ENCODE peak calls at places on chromosomes 4 and X, in nine cellular contexts. One of them, this sample, is unnamed.
A peak's percentile ranks its signal among the peaks of the same experiment; 100 is the strongest.

GRCh38 chrX:67725471-67725870 is 181.7 kb downstream of the AR start:
- DNase-seq in astrocyte: no peak
- DNase-seq in CD4-positive, CD25-positive, alpha-beta regulatory T cell: no peak
- DNase-seq in HepG2: no peak
- DNase-seq in IMR-90: no peak
- DNase-seq in GM23338: no peak
- DNase-seq in PC-3: no peak
- DNase-seq in upper lobe of left lung: no peak
- DNase-seq in body of pancreas: no peak
- DNase-seq in this sample: no peak

GRCh38 chrX:10235851-10236250 is 79.1 kb downstream of the CLCN4 start:
- DNase-seq in astrocyte: peak; percentile 90
- DNase-seq in CD4-positive, CD25-positive, alpha-beta regulatory T cell: no peak
- DNase-seq in HepG2: peak; percentile 3
- DNase-seq in IMR-90: peak; percentile 76
- DNase-seq in GM23338: no peak
- DNase-seq in PC-3: no peak
- DNase-seq in upper lobe of left lung: no peak
- DNase-seq in body of pancreas: no peak
- DNase-seq in this sample: no peak

GRCh38 chrX:39133971-39134370 is 332.7 kb downstream of the MID1IP1 start:
- DNase-seq in astrocyte: no peak
- DNase-seq in CD4-positive, CD25-positive, alpha-beta regulatory T cell: no peak
- DNase-seq in HepG2: no peak
- DNase-seq in IMR-90: no peak
- DNase-seq in GM23338: peak; percentile 24
- DNase-seq in PC-3: peak; percentile 37
- DNase-seq in upper lobe of left lung: no peak
- DNase-seq in body of pancreas: no peak
- DNase-seq in this sample: no peak

GRCh38 chr4:153468587-153468986 is 2.4 kb downstream of the TMEM131L start:
- DNase-seq in astrocyte: no peak
- DNase-seq in CD4-positive, CD25-positive, alpha-beta regulatory T cell: no peak
- DNase-seq in HepG2: no peak
- DNase-seq in IMR-90: no peak
- DNase-seq in GM23338: no peak
- DNase-seq in PC-3: no peak
- DNase-seq in upper lobe of left lung: no peak
- DNase-seq in body of pancreas: no peak
- DNase-seq in this sample: no peak

GRCh38 chr4:136725286-136726081 is 806.8 kb downstream of the PCDH18 start:
- DNase-seq in astrocyte: peak; percentile 26
- DNase-seq in CD4-positive, CD25-positive, alpha-beta regulatory T cell: no peak
- DNase-seq in HepG2: no peak
- DNase-seq in IMR-90: peak; percentile 83
- DNase-seq in GM23338: no peak
- DNase-seq in PC-3: no peak
- DNase-seq in upper lobe of left lung: no peak
- DNase-seq in body of pancreas: no peak
- DNase-seq in this sample: no peak

GRCh38 chr4:143282170-143282760 is 54.4 kb upstream of the GAB1 start:
- DNase-seq in astrocyte: no peak
- DNase-seq in CD4-positive, CD25-positive, alpha-beta regulatory T cell: no peak
- DNase-seq in HepG2: no peak
- DNase-seq in IMR-90: no peak
- DNase-seq in GM23338: no peak
- DNase-seq in PC-3: no peak
- DNase-seq in upper lobe of left lung: no peak
- DNase-seq in body of pancreas: no peak
- DNase-seq in this sample: no peak

GRCh38 chr4:15003441-15003890 is 1.2 kb downstream of the CPEB2 start:
- DNase-seq in astrocyte: no peak
- DNase-seq in CD4-positive, CD25-positive, alpha-beta regulatory T cell: no peak
- DNase-seq in HepG2: no peak
- DNase-seq in IMR-90: peak; percentile 19
- DNase-seq in GM23338: peak; percentile 66
- DNase-seq in PC-3: peak; percentile 18
- DNase-seq in upper lobe of left lung: peak; percentile 95
- DNase-seq in body of pancreas: peak; percentile 72
- DNase-seq in this sample: no peak

GRCh38 chrX:66638591-66639500 is at the start of gene EDA2R:
- DNase-seq in astrocyte: peak; percentile 88
- DNase-seq in CD4-positive, CD25-positive, alpha-beta regulatory T cell: peak; percentile 3
- DNase-seq in HepG2: peak; percentile 85
- DNase-seq in IMR-90: peak; percentile 87
- DNase-seq in GM23338: peak; percentile 80
- DNase-seq in PC-3: no peak
- DNase-seq in upper lobe of left lung: peak; percentile 16
- DNase-seq in body of pancreas: peak; percentile 57
- DNase-seq in this sample: no peak

GRCh38 chrX:23840674-23841073 is 57.7 kb downstream of the SAT1 start:
- DNase-seq in astrocyte: no peak
- DNase-seq in CD4-positive, CD25-positive, alpha-beta regulatory T cell: no peak
- DNase-seq in HepG2: no peak
- DNase-seq in IMR-90: no peak
- DNase-seq in GM23338: peak; percentile 18
- DNase-seq in PC-3: no peak
- DNase-seq in upper lobe of left lung: no peak
- DNase-seq in body of pancreas: no peak
- DNase-seq in this sample: no peak

GRCh38 chrX:23849241-23849640 is 58.5 kb downstream of the APOO start:
- DNase-seq in astrocyte: no peak
- DNase-seq in CD4-positive, CD25-positive, alpha-beta regulatory T cell: no peak
- DNase-seq in HepG2: no peak
- DNase-seq in IMR-90: no peak
- DNase-seq in GM23338: no peak
- DNase-seq in PC-3: no peak
- DNase-seq in upper lobe of left lung: no peak
- DNase-seq in body of pancreas: no peak
- DNase-seq in this sample: no peak

GRCh38 chrX:23841847-23842522 is 59.0 kb downstream of the SAT1 start:
- DNase-seq in astrocyte: no peak
- DNase-seq in CD4-positive, CD25-positive, alpha-beta regulatory T cell: no peak
- DNase-seq in HepG2: peak; percentile 90
- DNase-seq in IMR-90: no peak
- DNase-seq in GM23338: no peak
- DNase-seq in PC-3: no peak
- DNase-seq in upper lobe of left lung: no peak
- DNase-seq in body of pancreas: no peak
- DNase-seq in this sample: no peak

GRCh38 chrX:23844502-23845138 is 61.6 kb downstream of the SAT1 start:
- DNase-seq in astrocyte: peak; percentile 21
- DNase-seq in CD4-positive, CD25-positive, alpha-beta regulatory T cell: no peak
- DNase-seq in HepG2: peak; percentile 65
- DNase-seq in IMR-90: peak; percentile 45
- DNase-seq in GM23338: no peak
- DNase-seq in PC-3: no peak
- DNase-seq in upper lobe of left lung: no peak
- DNase-seq in body of pancreas: peak; percentile 15
- DNase-seq in this sample: no peak

GRCh38 chrX:23845316-23845932 is 62.3 kb downstream of the APOO start:
- DNase-seq in astrocyte: no peak
- DNase-seq in CD4-positive, CD25-positive, alpha-beta regulatory T cell: no peak
- DNase-seq in HepG2: peak; percentile 64
- DNase-seq in IMR-90: no peak
- DNase-seq in GM23338: no peak
- DNase-seq in PC-3: no peak
- DNase-seq in upper lobe of left lung: no peak
- DNase-seq in body of pancreas: no peak
- DNase-seq in this sample: no peak
- H3K27ac ChIP-seq in astrocyte: no peak overlapping the region
- H3K27ac ChIP-seq in CD4-positive, CD25-positive, alpha-beta regulatory T cell: no peak overlapping the region
- H3K27ac ChIP-seq in HepG2: peak overlapping the region; percentile 93
- H3K27ac ChIP-seq in IMR-90: no peak overlapping the region
- H3K27ac ChIP-seq in GM23338: no peak overlapping the region
- H3K27ac ChIP-seq in PC-3: no peak overlapping the region
- H3K27ac ChIP-seq in upper lobe of left lung: peak overlapping the region; percentile 52
- H3K27ac ChIP-seq in body of pancreas: peak overlapping the region; percentile 62
- H3K27ac ChIP-seq in this sample: no peak overlapping the region

GRCh38 chr4:82620126-82620525 is 58.3 kb upstream of the TMEM150C start:
- DNase-seq in astrocyte: no peak
- DNase-seq in CD4-positive, CD25-positive, alpha-beta regulatory T cell: no peak
- DNase-seq in HepG2: no peak
- DNase-seq in IMR-90: no peak
- DNase-seq in GM23338: no peak
- DNase-seq in PC-3: no peak
- DNase-seq in upper lobe of left lung: no peak
- DNase-seq in body of pancreas: no peak
- DNase-seq in this sample: no peak

GRCh38 chr4:82623284-82623683 is 61.5 kb upstream of the TMEM150C start:
- DNase-seq in astrocyte: no peak
- DNase-seq in CD4-positive, CD25-positive, alpha-beta regulatory T cell: no peak
- DNase-seq in HepG2: no peak
- DNase-seq in IMR-90: no peak
- DNase-seq in GM23338: no peak
- DNase-seq in PC-3: no peak
- DNase-seq in upper lobe of left lung: no peak
- DNase-seq in body of pancreas: no peak
- DNase-seq in this sample: no peak

GRCh38 chr4:82621212-82621611 is 59.4 kb upstream of the TMEM150C start:
- DNase-seq in astrocyte: no peak
- DNase-seq in CD4-positive, CD25-positive, alpha-beta regulatory T cell: no peak
- DNase-seq in HepG2: no peak
- DNase-seq in IMR-90: no peak
- DNase-seq in GM23338: no peak
- DNase-seq in PC-3: no peak
- DNase-seq in upper lobe of left lung: no peak
- DNase-seq in body of pancreas: no peak
- DNase-seq in this sample: no peak

GRCh38 chr4:82614868-82615449 is 53.2 kb upstream of the TMEM150C start:
- DNase-seq in astrocyte: no peak
- DNase-seq in CD4-positive, CD25-positive, alpha-beta regulatory T cell: no peak
- DNase-seq in HepG2: no peak
- DNase-seq in IMR-90: no peak
- DNase-seq in GM23338: no peak
- DNase-seq in PC-3: peak; percentile 4
- DNase-seq in upper lobe of left lung: no peak
- DNase-seq in body of pancreas: no peak
- DNase-seq in this sample: no peak

DNA sequence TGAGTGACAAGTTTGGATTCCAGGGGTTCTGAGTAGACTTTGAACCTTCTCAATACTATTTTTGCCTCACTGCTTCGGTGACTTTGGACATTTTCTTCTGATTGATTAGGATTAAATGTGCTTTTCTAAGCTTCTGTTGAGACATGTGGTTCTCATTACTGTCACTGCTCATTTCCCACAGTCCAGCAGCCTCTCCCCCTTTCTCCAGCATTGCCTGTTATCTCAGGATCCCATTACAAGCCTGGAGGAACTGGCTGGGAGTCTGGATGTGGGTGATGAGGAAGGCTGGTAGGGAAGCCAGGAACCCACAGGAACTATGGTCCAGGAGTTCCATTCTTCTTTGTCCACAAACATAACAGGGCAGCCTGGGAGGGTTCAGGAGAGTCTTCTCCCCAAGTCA is 56.5 kb upstream of the TMEM150C start:
- DNase-seq in astrocyte: peak; percentile 70
- DNase-seq in CD4-positive, CD25-positive, alpha-beta regulatory T cell: no peak
- DNase-seq in HepG2: no peak
- DNase-seq in IMR-90: peak; percentile 43
- DNase-seq in GM23338: no peak
- DNase-seq in PC-3: no peak
- DNase-seq in upper lobe of left lung: no peak
- DNase-seq in body of pancreas: no peak
- DNase-seq in this sample: no peak
- H3K27me3 ChIP-seq in astrocyte: peaks cover 6% of the 10 kb centered on the region
- H3K27me3 ChIP-seq in CD4-positive, CD25-positive, alpha-beta regulatory T cell: peaks cover 2% of the 10 kb centered on the region
- H3K27me3 ChIP-seq in HepG2: no peaks in the 10 kb centered on the region
- H3K27me3 ChIP-seq in IMR-90: peaks cover 39% of the 10 kb centered on the region
- H3K27me3 ChIP-seq in GM23338: no peaks in the 10 kb centered on the region
- H3K27me3 ChIP-seq in PC-3: peaks cover 6% of the 10 kb centered on the region
- H3K27me3 ChIP-seq in upper lobe of left lung: no peaks in the 10 kb centered on the region
- H3K27me3 ChIP-seq in body of pancreas: no peaks in the 10 kb centered on the region
- H3K27me3 ChIP-seq in this sample: peaks cover 18% of the 10 kb centered on the region

GRCh38 chrX:153706799-153707198 is 17.4 kb downstream of the BCAP31 start:
- DNase-seq in astrocyte: no peak
- DNase-seq in CD4-positive, CD25-positive, alpha-beta regulatory T cell: no peak
- DNase-seq in HepG2: no peak
- DNase-seq in IMR-90: no peak
- DNase-seq in GM23338: no peak
- DNase-seq in PC-3: no peak
- DNase-seq in upper lobe of left lung: no peak
- DNase-seq in body of pancreas: no peak
- DNase-seq in this sample: no peak

GRCh38 chrX:153703036-153703370 is 15.3 kb downstream of the SLC6A8 start:
- DNase-seq in astrocyte: peak; percentile 73
- DNase-seq in CD4-positive, CD25-positive, alpha-beta regulatory T cell: no peak
- DNase-seq in HepG2: no peak
- DNase-seq in IMR-90: peak; percentile 75
- DNase-seq in GM23338: no peak
- DNase-seq in PC-3: peak; percentile 72
- DNase-seq in upper lobe of left lung: peak; percentile 63
- DNase-seq in body of pancreas: peak; percentile 81
- DNase-seq in this sample: peak; percentile 36

GRCh38 chrX:153702350-153703035 is 14.8 kb downstream of the SLC6A8 start:
- DNase-seq in astrocyte: no peak
- DNase-seq in CD4-positive, CD25-positive, alpha-beta regulatory T cell: no peak
- DNase-seq in HepG2: no peak
- DNase-seq in IMR-90: no peak
- DNase-seq in GM23338: no peak
- DNase-seq in PC-3: no peak
- DNase-seq in upper lobe of left lung: peak; percentile 33
- DNase-seq in body of pancreas: no peak
- DNase-seq in this sample: no peak

GRCh38 chrX:153701706-153702105 is 14.0 kb downstream of the SLC6A8 start:
- DNase-seq in astrocyte: no peak
- DNase-seq in CD4-positive, CD25-positive, alpha-beta regulatory T cell: no peak
- DNase-seq in HepG2: no peak
- DNase-seq in IMR-90: no peak
- DNase-seq in GM23338: no peak
- DNase-seq in PC-3: no peak
- DNase-seq in upper lobe of left lung: no peak
- DNase-seq in body of pancreas: no peak
- DNase-seq in this sample: no peak

GRCh38 chrX:153704021-153704526 is 16.3 kb downstream of the SLC6A8 start:
- DNase-seq in astrocyte: no peak
- DNase-seq in CD4-positive, CD25-positive, alpha-beta regulatory T cell: no peak
- DNase-seq in HepG2: no peak
- DNase-seq in IMR-90: no peak
- DNase-seq in GM23338: no peak
- DNase-seq in PC-3: no peak
- DNase-seq in upper lobe of left lung: no peak
- DNase-seq in body of pancreas: no peak
- DNase-seq in this sample: no peak
- H3K27ac ChIP-seq in astrocyte: no peak overlapping the region
- H3K27ac ChIP-seq in CD4-positive, CD25-positive, alpha-beta regulatory T cell: no peak overlapping the region
- H3K27ac ChIP-seq in HepG2: no peak overlapping the region
- H3K27ac ChIP-seq in IMR-90: no peak overlapping the region
- H3K27ac ChIP-seq in GM23338: no peak overlapping the region
- H3K27ac ChIP-seq in PC-3: no peak overlapping the region
- H3K27ac ChIP-seq in upper lobe of left lung: no peak overlapping the region
- H3K27ac ChIP-seq in body of pancreas: no peak overlapping the region
- H3K27ac ChIP-seq in this sample: no peak overlapping the region

GRCh38 chr4:182145360-182145905 is 97.8 kb upstream of the TENM3 start:
- DNase-seq in astrocyte: peak; percentile 46
- DNase-seq in CD4-positive, CD25-positive, alpha-beta regulatory T cell: no peak
- DNase-seq in HepG2: no peak
- DNase-seq in IMR-90: no peak
- DNase-seq in GM23338: peak; percentile 24
- DNase-seq in PC-3: no peak
- DNase-seq in upper lobe of left lung: no peak
- DNase-seq in body of pancreas: no peak
- DNase-seq in this sample: no peak

GRCh38 chr4:182143822-182144620 is 99.2 kb upstream of the TENM3 start:
- DNase-seq in astrocyte: peak; percentile 89
- DNase-seq in CD4-positive, CD25-positive, alpha-beta regulatory T cell: no peak
- DNase-seq in HepG2: no peak
- DNase-seq in IMR-90: peak; percentile 83
- DNase-seq in GM23338: peak; percentile 87
- DNase-seq in PC-3: peak; percentile 4
- DNase-seq in upper lobe of left lung: peak; percentile 55
- DNase-seq in body of pancreas: peak; percentile 13
- DNase-seq in this sample: peak; percentile 50

GRCh38 chr4:182143086-182143821 is 99.9 kb upstream of the TENM3 start:
- DNase-seq in astrocyte: peak; percentile 37
- DNase-seq in CD4-positive, CD25-positive, alpha-beta regulatory T cell: no peak
- DNase-seq in HepG2: no peak
- DNase-seq in IMR-90: peak; percentile 29
- DNase-seq in GM23338: peak; percentile 24
- DNase-seq in PC-3: no peak
- DNase-seq in upper lobe of left lung: no peak
- DNase-seq in body of pancreas: peak; percentile 13
- DNase-seq in this sample: no peak

GRCh38 chr4:182142146-182143085 is 100.8 kb upstream of the TENM3 start:
- DNase-seq in astrocyte: peak; percentile 71
- DNase-seq in CD4-positive, CD25-positive, alpha-beta regulatory T cell: no peak
- DNase-seq in HepG2: no peak
- DNase-seq in IMR-90: peak; percentile 58
- DNase-seq in GM23338: peak; percentile 81
- DNase-seq in PC-3: no peak
- DNase-seq in upper lobe of left lung: peak; percentile 84
- DNase-seq in body of pancreas: no peak
- DNase-seq in this sample: no peak

DNA sequence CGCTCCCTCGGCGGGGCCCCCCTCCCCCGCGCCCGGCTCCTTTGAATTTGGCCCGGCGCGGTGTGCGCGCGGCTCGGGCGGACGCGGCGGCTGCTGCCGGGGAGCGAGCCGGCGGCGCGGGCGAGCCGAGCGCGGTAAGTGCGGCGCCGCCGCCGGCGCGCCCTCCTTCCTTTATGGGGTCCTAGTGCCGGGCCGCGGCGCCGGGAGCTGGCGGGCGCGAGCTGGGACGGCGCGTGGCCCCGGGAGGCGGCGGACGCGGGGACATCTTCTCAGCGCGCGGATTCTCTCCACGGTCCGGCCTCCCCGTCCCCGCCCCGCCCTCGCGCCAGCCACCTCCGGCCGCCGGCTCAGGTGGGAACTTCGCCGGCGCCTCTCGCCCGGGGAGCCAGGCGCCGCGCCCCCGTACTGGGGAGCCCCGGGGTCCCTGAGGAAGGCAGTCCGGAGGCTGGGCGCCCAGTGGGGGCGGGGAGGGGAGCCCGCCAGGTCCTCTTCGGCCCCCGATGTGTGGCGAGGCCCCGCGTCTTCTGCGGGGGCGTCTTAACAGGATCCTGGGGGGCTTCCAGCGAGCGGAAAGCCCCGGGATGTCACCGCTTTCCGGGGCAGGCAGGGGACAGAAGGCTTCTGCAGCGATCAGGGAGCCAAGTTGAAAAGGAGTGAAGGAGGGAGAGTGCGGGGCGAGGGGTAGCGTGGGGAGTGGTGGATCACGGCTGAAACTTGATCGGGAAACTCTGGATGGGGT is 98.4 kb upstream of the TENM3 start:
- DNase-seq in astrocyte: no peak
- DNase-seq in CD4-positive, CD25-positive, alpha-beta regulatory T cell: no peak
- DNase-seq in HepG2: no peak
- DNase-seq in IMR-90: peak; percentile 22
- DNase-seq in GM23338: peak; percentile 77
- DNase-seq in PC-3: no peak
- DNase-seq in upper lobe of left lung: peak; percentile 86
- DNase-seq in body of pancreas: no peak
- DNase-seq in this sample: no peak
- H3K27me3 ChIP-seq in astrocyte: no peaks in the 10 kb centered on the region
- H3K27me3 ChIP-seq in CD4-positive, CD25-positive, alpha-beta regulatory T cell: peaks cover 16% of the 10 kb centered on the region
- H3K27me3 ChIP-seq in HepG2: peaks cover 49% of the 10 kb centered on the region
- H3K27me3 ChIP-seq in IMR-90: no peaks in the 10 kb centered on the region
- H3K27me3 ChIP-seq in GM23338: peaks cover 27% of the 10 kb centered on the region
- H3K27me3 ChIP-seq in PC-3: peaks cover 37% of the 10 kb centered on the region
- H3K27me3 ChIP-seq in upper lobe of left lung: no peaks in the 10 kb centered on the region
- H3K27me3 ChIP-seq in body of pancreas: no peaks in the 10 kb centered on the region
- H3K27me3 ChIP-seq in this sample: no peaks in the 10 kb centered on the region